ENCODE peak calls at places on chromosomes 6 and 20, in eight cellular contexts. One of them, this sample, is unnamed.

GRCh38 chr20:41889125-41889870 is 271.1 kb upstream of the CHD6 start:
- DNase-seq in psoas muscle: no peak
- DNase-seq in neural progenitor cell: peak; percentile 18
- DNase-seq in neuronal stem cell: no peak
- DNase-seq in CD8-positive, alpha-beta T cell: no peak
- DNase-seq in right cardiac atrium: no peak
- DNase-seq in OCI-LY7: peak; percentile 4
- DNase-seq in fibroblast of pulmonary artery: no peak
- DNase-seq in this sample: no peak

GRCh38 chr6:115663681-115664080 is 397.0 kb downstream of the FRK start:
- DNase-seq in OCI-LY7: no peak
- DNase-seq in psoas muscle: no peak
- DNase-seq in neural progenitor cell: no peak
- DNase-seq in neuronal stem cell: no peak
- DNase-seq in CD8-positive, alpha-beta T cell: no peak
- DNase-seq in right cardiac atrium: no peak
- DNase-seq in fibroblast of pulmonary artery: no peak
- DNase-seq in this sample: no peak

GRCh38 chr6:146358341-146359046 is 185.1 kb upstream of the RAB32 start:
- DNase-seq in neural progenitor cell: no peak
- DNase-seq in OCI-LY7: no peak
- DNase-seq in psoas muscle: no peak
- DNase-seq in CD8-positive, alpha-beta T cell: no peak
- DNase-seq in fibroblast of pulmonary artery: peak; percentile 75
- DNase-seq in right cardiac atrium: no peak
- DNase-seq in neuronal stem cell: no peak
- DNase-seq in this sample: no peak

GRCh38 chr6:1231941-1232340 is 80.0 kb upstream of the FOXQ1 start:
- DNase-seq in neuronal stem cell: no peak
- DNase-seq in right cardiac atrium: no peak
- DNase-seq in psoas muscle: no peak
- DNase-seq in neural progenitor cell: no peak
- DNase-seq in CD8-positive, alpha-beta T cell: no peak
- DNase-seq in OCI-LY7: no peak
- DNase-seq in fibroblast of pulmonary artery: no peak
- DNase-seq in this sample: no peak

GRCh38 chr6:129546702-129547101 is 163.3 kb downstream of the ARHGAP18 start:
- DNase-seq in OCI-LY7: no peak
- DNase-seq in fibroblast of pulmonary artery: no peak
- DNase-seq in CD8-positive, alpha-beta T cell: no peak
- DNase-seq in neuronal stem cell: no peak
- DNase-seq in psoas muscle: no peak
- DNase-seq in neural progenitor cell: no peak
- DNase-seq in right cardiac atrium: no peak
- DNase-seq in this sample: no peak

GRCh38 chr6:33824461-33825154 is 20.8 kb upstream of the MLN start:
- DNase-seq in CD8-positive, alpha-beta T cell: no peak
- DNase-seq in OCI-LY7: no peak
- DNase-seq in psoas muscle: no peak
- DNase-seq in neural progenitor cell: no peak
- DNase-seq in right cardiac atrium: peak; percentile 65
- DNase-seq in neuronal stem cell: no peak
- DNase-seq in fibroblast of pulmonary artery: peak; percentile 72
- DNase-seq in this sample: no peak

GRCh38 chr20:46057856-46058655 is 29.0 kb downstream of the SLC12A5 start:
- DNase-seq in fibroblast of pulmonary artery: peak; percentile 50
- DNase-seq in CD8-positive, alpha-beta T cell: no peak
- DNase-seq in neural progenitor cell: peak; percentile 80
- DNase-seq in psoas muscle: peak; percentile 49
- DNase-seq in right cardiac atrium: peak; percentile 85
- DNase-seq in OCI-LY7: no peak
- DNase-seq in neuronal stem cell: peak; percentile 45
- DNase-seq in this sample: no peak

GRCh38 chr20:33645072-33645358 is 17.1 kb upstream of the C20orf144 start:
- DNase-seq in neural progenitor cell: no peak
- DNase-seq in OCI-LY7: no peak
- DNase-seq in psoas muscle: no peak
- DNase-seq in fibroblast of pulmonary artery: no peak
- DNase-seq in neuronal stem cell: no peak
- DNase-seq in CD8-positive, alpha-beta T cell: no peak
- DNase-seq in right cardiac atrium: no peak
- DNase-seq in this sample: no peak

GRCh38 chr20:18632196-18632789 is 44.4 kb downstream of the DTD1 start:
- DNase-seq in fibroblast of pulmonary artery: peak; percentile 74
- DNase-seq in CD8-positive, alpha-beta T cell: peak; percentile 9
- DNase-seq in neural progenitor cell: peak; percentile 86
- DNase-seq in right cardiac atrium: peak; percentile 73
- DNase-seq in OCI-LY7: peak; percentile 71
- DNase-seq in neuronal stem cell: peak; percentile 67
- DNase-seq in psoas muscle: peak; percentile 59
- DNase-seq in this sample: peak; percentile 10

GRCh38 chr20:17882834-17883591 is 85.6 kb downstream of the SNX5 start:
- DNase-seq in psoas muscle: no peak
- DNase-seq in neural progenitor cell: no peak
- DNase-seq in fibroblast of pulmonary artery: no peak
- DNase-seq in right cardiac atrium: no peak
- DNase-seq in OCI-LY7: no peak
- DNase-seq in CD8-positive, alpha-beta T cell: no peak
- DNase-seq in neuronal stem cell: no peak
- DNase-seq in this sample: no peak

GRCh38 chr6:16355699-16356481 is 117.5 kb downstream of the GMPR start:
- DNase-seq in CD8-positive, alpha-beta T cell: no peak
- DNase-seq in OCI-LY7: no peak
- DNase-seq in right cardiac atrium: no peak
- DNase-seq in fibroblast of pulmonary artery: peak; percentile 39
- DNase-seq in neuronal stem cell: no peak
- DNase-seq in psoas muscle: no peak
- DNase-seq in neural progenitor cell: no peak
- DNase-seq in this sample: no peak

GRCh38 chr20:22578221-22579118 is 5.9 kb downstream of the FOXA2 start:
- DNase-seq in fibroblast of pulmonary artery: no peak
- DNase-seq in OCI-LY7: no peak
- DNase-seq in psoas muscle: no peak
- DNase-seq in CD8-positive, alpha-beta T cell: no peak
- DNase-seq in right cardiac atrium: no peak
- DNase-seq in neuronal stem cell: no peak
- DNase-seq in neural progenitor cell: peak; percentile 60
- DNase-seq in this sample: no peak
- H3K4me3 ChIP-seq in fibroblast of pulmonary artery: no peak overlapping the region
- H3K4me3 ChIP-seq in OCI-LY7: no peak overlapping the region
- H3K4me3 ChIP-seq in psoas muscle: no peak overlapping the region
- H3K4me3 ChIP-seq in CD8-positive, alpha-beta T cell: no peak overlapping the region
- H3K4me3 ChIP-seq in right cardiac atrium: no peak overlapping the region
- H3K4me3 ChIP-seq in neuronal stem cell: no peak overlapping the region
- H3K4me3 ChIP-seq in neural progenitor cell: peak overlapping the region; percentile 21
- H3K4me3 ChIP-seq in this sample: no peak overlapping the region

DNA sequence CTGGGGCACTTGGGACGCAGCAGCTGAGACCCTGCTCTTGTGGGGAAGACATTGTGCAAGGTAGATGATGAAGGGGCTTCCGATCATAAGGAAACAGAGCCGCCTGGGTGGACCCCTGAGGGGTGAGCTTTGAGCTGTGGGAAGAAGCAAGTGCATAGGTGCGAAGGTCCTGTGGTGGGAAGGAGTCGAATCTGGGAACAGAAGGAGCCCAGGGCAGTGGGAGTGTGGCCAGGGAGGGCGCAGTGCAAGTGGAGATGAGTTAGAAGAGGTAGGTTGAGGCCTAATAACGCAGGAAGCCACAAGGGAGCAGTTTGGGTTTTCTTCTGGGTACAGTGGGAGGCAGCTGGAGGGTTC is 10.3 kb downstream of the RBM38 start:
- DNase-seq in OCI-LY7: no peak
- DNase-seq in right cardiac atrium: peak; percentile 30
- DNase-seq in fibroblast of pulmonary artery: no peak
- DNase-seq in psoas muscle: no peak
- DNase-seq in neural progenitor cell: no peak
- DNase-seq in neuronal stem cell: no peak
- DNase-seq in CD8-positive, alpha-beta T cell: no peak
- DNase-seq in this sample: no peak
- H3K4me3 ChIP-seq in OCI-LY7: no peak overlapping the region
- H3K4me3 ChIP-seq in right cardiac atrium: no peak overlapping the region
- H3K4me3 ChIP-seq in fibroblast of pulmonary artery: no peak overlapping the region
- H3K4me3 ChIP-seq in psoas muscle: peak overlapping the region; percentile 77
- H3K4me3 ChIP-seq in neural progenitor cell: no peak overlapping the region
- H3K4me3 ChIP-seq in neuronal stem cell: no peak overlapping the region
- H3K4me3 ChIP-seq in CD8-positive, alpha-beta T cell: no peak overlapping the region
- H3K4me3 ChIP-seq in this sample: no peak overlapping the region

GRCh38 chr20:5529331-5530142 is 212.8 kb upstream of the PROKR2 start:
- DNase-seq in CD8-positive, alpha-beta T cell: peak; percentile 68
- DNase-seq in fibroblast of pulmonary artery: peak; percentile 81
- DNase-seq in neural progenitor cell: peak; percentile 85
- DNase-seq in OCI-LY7: peak; percentile 86
- DNase-seq in right cardiac atrium: peak; percentile 93
- DNase-seq in neuronal stem cell: peak; percentile 54
- DNase-seq in psoas muscle: peak; percentile 81
- DNase-seq in this sample: peak; percentile 35
- H3K4me3 ChIP-seq in CD8-positive, alpha-beta T cell: no peak overlapping the region
- H3K4me3 ChIP-seq in fibroblast of pulmonary artery: no peak overlapping the region
- H3K4me3 ChIP-seq in neural progenitor cell: no peak overlapping the region
- H3K4me3 ChIP-seq in OCI-LY7: no peak overlapping the region
- H3K4me3 ChIP-seq in right cardiac atrium: no peak overlapping the region
- H3K4me3 ChIP-seq in neuronal stem cell: no peak overlapping the region
- H3K4me3 ChIP-seq in psoas muscle: no peak overlapping the region
- H3K4me3 ChIP-seq in this sample: no peak overlapping the region

GRCh38 chr6:104956663-104957294 is at the start of gene LIN28B:
- DNase-seq in right cardiac atrium: no peak
- DNase-seq in fibroblast of pulmonary artery: no peak
- DNase-seq in CD8-positive, alpha-beta T cell: no peak
- DNase-seq in neural progenitor cell: peak; percentile 59
- DNase-seq in OCI-LY7: no peak
- DNase-seq in psoas muscle: no peak
- DNase-seq in neuronal stem cell: no peak
- DNase-seq in this sample: no peak
- H3K4me3 ChIP-seq in right cardiac atrium: no peak within 1 kb of the TSS
- H3K4me3 ChIP-seq in fibroblast of pulmonary artery: no peak within 1 kb of the TSS
- H3K4me3 ChIP-seq in CD8-positive, alpha-beta T cell: no peak within 1 kb of the TSS
- H3K4me3 ChIP-seq in neural progenitor cell: peak within 1 kb of the TSS; percentile 65
- H3K4me3 ChIP-seq in OCI-LY7: no peak within 1 kb of the TSS
- H3K4me3 ChIP-seq in psoas muscle: no peak within 1 kb of the TSS
- H3K4me3 ChIP-seq in neuronal stem cell: peak within 1 kb of the TSS; percentile 73
- H3K4me3 ChIP-seq in this sample: no peak within 1 kb of the TSS

GRCh38 chr6:149194815-149195558 is 122.5 kb upstream of the TAB2 start:
- DNase-seq in fibroblast of pulmonary artery: no peak
- DNase-seq in CD8-positive, alpha-beta T cell: no peak
- DNase-seq in OCI-LY7: no peak
- DNase-seq in neuronal stem cell: no peak
- DNase-seq in right cardiac atrium: no peak
- DNase-seq in neural progenitor cell: no peak
- DNase-seq in psoas muscle: no peak
- DNase-seq in this sample: no peak
- H3K4me3 ChIP-seq in fibroblast of pulmonary artery: no peak overlapping the region
- H3K4me3 ChIP-seq in CD8-positive, alpha-beta T cell: no peak overlapping the region
- H3K4me3 ChIP-seq in OCI-LY7: no peak overlapping the region
- H3K4me3 ChIP-seq in neuronal stem cell: no peak overlapping the region
- H3K4me3 ChIP-seq in right cardiac atrium: no peak overlapping the region
- H3K4me3 ChIP-seq in neural progenitor cell: no peak overlapping the region
- H3K4me3 ChIP-seq in psoas muscle: no peak overlapping the region
- H3K4me3 ChIP-seq in this sample: no peak overlapping the region

DNA sequence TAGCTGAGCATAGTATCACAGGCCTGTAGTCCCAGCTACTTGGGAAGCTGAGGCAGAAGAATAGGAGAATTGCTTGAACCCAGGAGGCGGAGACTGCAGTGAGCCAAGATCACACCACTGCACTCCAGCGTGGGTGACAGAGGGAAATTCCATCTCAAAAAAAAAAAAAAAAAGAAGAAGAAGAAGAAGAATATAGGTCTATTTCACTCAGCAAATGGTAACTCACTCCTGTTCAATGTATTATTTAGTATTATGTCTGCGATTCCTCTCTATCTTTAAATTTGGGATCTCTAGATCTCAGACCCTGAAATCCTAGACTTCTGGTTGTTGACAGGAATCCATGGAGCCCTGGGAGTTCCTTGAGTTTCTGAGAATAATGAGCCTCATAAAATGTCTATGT is 98.6 kb downstream of the HFE start:
- DNase-seq in CD8-positive, alpha-beta T cell: no peak
- DNase-seq in OCI-LY7: no peak
- DNase-seq in fibroblast of pulmonary artery: no peak
- DNase-seq in neuronal stem cell: no peak
- DNase-seq in right cardiac atrium: no peak
- DNase-seq in psoas muscle: no peak
- DNase-seq in neural progenitor cell: no peak
- DNase-seq in this sample: no peak
- H3K4me3 ChIP-seq in CD8-positive, alpha-beta T cell: no peak overlapping the region
- H3K4me3 ChIP-seq in OCI-LY7: no peak overlapping the region
- H3K4me3 ChIP-seq in fibroblast of pulmonary artery: no peak overlapping the region
- H3K4me3 ChIP-seq in neuronal stem cell: no peak overlapping the region
- H3K4me3 ChIP-seq in right cardiac atrium: no peak overlapping the region
- H3K4me3 ChIP-seq in psoas muscle: no peak overlapping the region
- H3K4me3 ChIP-seq in neural progenitor cell: no peak overlapping the region
- H3K4me3 ChIP-seq in this sample: no peak overlapping the region

DNA sequence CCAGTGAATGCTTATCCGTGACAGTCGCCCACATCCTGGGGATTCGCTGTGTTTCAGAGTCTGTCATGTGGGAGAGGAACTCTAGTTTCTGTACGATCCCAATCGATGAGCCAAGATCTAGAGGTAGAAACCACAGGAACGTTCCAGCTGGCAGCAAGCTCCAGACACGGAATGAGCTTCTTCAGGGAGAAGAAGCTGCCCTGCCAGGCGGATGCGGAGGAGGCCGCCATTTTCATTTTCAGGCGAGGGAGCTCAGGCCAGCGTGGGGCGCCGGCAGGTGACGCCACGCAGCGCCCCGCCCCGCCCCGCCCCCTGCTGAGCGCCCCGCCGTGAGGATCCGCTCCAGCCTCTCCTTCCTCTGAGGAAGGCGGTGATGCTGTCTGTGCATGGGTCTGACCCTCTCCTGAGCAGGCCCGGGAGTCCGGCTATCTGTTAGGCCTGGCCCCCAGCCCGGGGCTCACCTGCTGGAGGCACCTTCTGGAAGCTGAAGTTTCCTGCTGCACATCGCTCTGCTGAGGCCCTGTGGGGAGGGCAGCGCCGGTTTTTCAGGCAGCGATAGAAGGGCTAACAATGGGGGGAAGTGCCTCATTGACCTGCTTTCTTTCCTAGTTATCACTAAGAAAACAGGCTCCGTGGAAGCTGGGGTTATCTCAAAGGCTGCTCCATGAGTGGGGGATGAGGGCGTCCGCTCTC is 147.5 kb downstream of the ERMARD start:
- DNase-seq in psoas muscle: no peak
- DNase-seq in right cardiac atrium: peak; percentile 78
- DNase-seq in neural progenitor cell: no peak
- DNase-seq in CD8-positive, alpha-beta T cell: no peak
- DNase-seq in OCI-LY7: no peak
- DNase-seq in fibroblast of pulmonary artery: no peak
- DNase-seq in neuronal stem cell: no peak
- DNase-seq in this sample: no peak
- H3K4me3 ChIP-seq in psoas muscle: no peak overlapping the region
- H3K4me3 ChIP-seq in right cardiac atrium: no peak overlapping the region
- H3K4me3 ChIP-seq in neural progenitor cell: no peak overlapping the region
- H3K4me3 ChIP-seq in CD8-positive, alpha-beta T cell: no peak overlapping the region
- H3K4me3 ChIP-seq in OCI-LY7: no peak overlapping the region
- H3K4me3 ChIP-seq in fibroblast of pulmonary artery: no peak overlapping the region
- H3K4me3 ChIP-seq in neuronal stem cell: no peak overlapping the region
- H3K4me3 ChIP-seq in this sample: no peak overlapping the region

This sample was measured in GM12864.